ENCODE peak calls at places on chromosomes 1 and 21, in six cellular contexts. M is suprapubic skin, G is ovary, K is A549, I is tibial nerve, A is sigmoid colon. T is an unnamed sample.

GRCh38 chr1:240784776-240785175 is 172.8 kb upstream of the GREM2 start:
- DNase-seq in M (no peak), K (no peak), G (no peak), I (no peak), A (no peak), T (no peak)

GRCh38 chr1:110572751-110573150 is 33.4 kb downstream of the KCNA2 start:
- DNase-seq in K (no peak), G (no peak), I (no peak), A (no peak), M (peak; percentile 57), T (no peak)

GRCh38 chr1:108142773-108143394 is 57.3 kb downstream of the SLC25A24 start:
- DNase-seq in M (no peak), I (no peak), K (no peak), A (no peak), G (no peak), T (no peak)

GRCh38 chr1:114595602-114596001 is 14.2 kb upstream of the BCAS2 start:
- DNase-seq in A (no peak), I (no peak), K (no peak), G (no peak), M (no peak), T (no peak)

GRCh38 chr1:36096500-36097412 is 8.1 kb downstream of the ADPRS start:
- DNase-seq in G (peak; percentile 43), I (no peak), A (no peak), K (no peak), M (no peak), T (no peak)

GRCh38 chr1:225746361-225747179 is 31.1 kb upstream of the SRP9 start:
- DNase-seq in A (peak; percentile 85), M (no peak), G (peak; percentile 77), I (no peak), K (peak; percentile 88), T (peak; percentile 75)

GRCh38 chr21:34883501-34884271 is 165.4 kb downstream of the RUNX1 start:
- DNase-seq in G (no peak), I (no peak), M (no peak), A (no peak), K (no peak), T (no peak)

GRCh38 chr1:39933956-39934941 is 20.7 kb upstream of the MFSD2A start:
- DNase-seq in G (no peak), K (peak; percentile 48), M (peak; percentile 93), A (peak; percentile 91), I (peak; percentile 62), T (peak; percentile 73)

GRCh38 chr1:241825581-241825980 is 22.4 kb upstream of the EXO1 start:
- DNase-seq in K (no peak), M (no peak), I (no peak), G (no peak), A (no peak), T (no peak)

GRCh38 chr1:204977327-204977726 is 65.7 kb upstream of the CNTN2 start:
- DNase-seq in A (no peak), M (no peak), K (no peak), G (no peak), I (no peak), T (no peak)

GRCh38 chr1:227379555-227379892 is 61.2 kb upstream of the CDC42BPA start:
- DNase-seq in G (no peak), K (no peak), I (no peak), A (no peak), M (no peak), T (no peak)

GRCh38 chr1:47186267-47187185 is 3.3 kb downstream of the PDZK1IP1 start:
- DNase-seq in M (no peak), I (no peak), K (no peak), G (no peak), A (no peak), T (peak; percentile 20)

GRCh38 chr21:43984905-43985689 is 27.0 kb upstream of the TRAPPC10 start:
- DNase-seq in G (no peak), I (no peak), M (no peak), K (no peak), A (no peak), T (no peak)

GRCh38 chr21:39633043-39633442 is 20.3 kb downstream of the B3GALT5 start:
- DNase-seq in M (no peak), K (peak; percentile 36), A (no peak), I (no peak), G (no peak), T (no peak)

GRCh38 chr1:11342677-11343076 is 69.7 kb downstream of the UBIAD1 start:
- DNase-seq in G (no peak), M (no peak), K (no peak), A (no peak), I (no peak), T (no peak)

GRCh38 chr1:192445849-192446489 is 129.2 kb downstream of the RGS21 start:
- DNase-seq in M (no peak), I (peak; percentile 15), A (peak; percentile 64), K (no peak), G (peak; percentile 44), T (peak; percentile 53)

GRCh38 chr1:56397409-56397808 is 182.0 kb downstream of the PLPP3 start:
- DNase-seq in I (no peak), A (no peak), M (no peak), K (no peak), G (no peak), T (no peak)

GRCh38 chr1:6770727-6771567 is 14.3 kb upstream of the CAMTA1 start:
- DNase-seq in I (no peak), K (no peak), A (no peak), M (no peak), G (no peak), T (no peak)

GRCh38 chr1:98523256-98523655 is 138.3 kb upstream of the SNX7 start:
- DNase-seq in M (no peak), A (no peak), I (no peak), G (no peak), K (no peak), T (no peak)

GRCh38 chr1:59657873-59658465 is 156.8 kb upstream of the HOOK1 start:
- DNase-seq in I (no peak), G (no peak), A (no peak), K (no peak), M (no peak), T (no peak)

GRCh38 chr1:3501856-3502665 is 47.6 kb downstream of the ARHGEF16 start:
- DNase-seq in I (peak; percentile 74), A (peak; percentile 84), G (peak; percentile 63), M (peak; percentile 99), K (peak; percentile 21), T (peak; percentile 34)

GRCh38 chr1:227369102-227369760 is 50.9 kb upstream of the CDC42BPA start:
- DNase-seq in A (no peak), G (no peak), I (no peak), M (no peak), K (no peak), T (no peak)

GRCh38 chr1:47763456-47764171 is 233.6 kb downstream of the TRABD2B start:
- DNase-seq in M (no peak), K (no peak), A (peak; percentile 58), I (no peak), G (no peak), T (no peak)

GRCh38 chr1:158799689-158800088 is 18.7 kb upstream of the OR6N2 start:
- DNase-seq in A (no peak), I (no peak), G (no peak), M (no peak), K (no peak), T (no peak)
- TF ChIP-seq EP300 in A (no peak), I (no peak), G (no peak), M (no peak), K (no peak), T (no peak)

DNA sequence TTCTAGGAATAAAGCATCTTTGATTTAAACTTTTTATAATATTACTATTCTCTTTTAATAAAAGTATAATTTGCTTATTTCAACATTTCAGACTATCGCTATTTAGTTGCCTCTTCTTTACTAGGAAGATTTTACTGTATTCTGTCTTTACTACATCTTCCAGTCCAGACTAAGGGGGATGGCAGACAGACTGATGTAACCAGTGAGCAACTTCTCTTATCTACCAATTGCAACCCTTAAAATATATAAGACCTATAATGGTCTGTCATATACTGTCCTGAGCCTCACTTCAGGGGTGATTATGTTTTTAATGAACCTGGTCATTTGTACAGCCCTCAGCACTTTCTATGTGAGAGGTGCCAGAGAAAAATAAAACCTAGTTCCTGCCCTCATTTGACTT is 87.0 kb downstream of the UBE2U start:
- DNase-seq in G (no peak), A (no peak), I (no peak), K (no peak), M (no peak), T (no peak)
- TF ChIP-seq EP300 in G (no peak), A (no peak), I (no peak), K (no peak), M (no peak), T (no peak)

GRCh38 chr1:153633747-153634665 is at the start of gene CHTOP:
- DNase-seq in G (peak; percentile 98), K (peak; percentile 97), M (peak; percentile 99), I (peak; percentile 98), A (peak; percentile 99), T (peak; percentile 99)
- TF ChIP-seq EP300 in G (no peak), K (no peak), M (no peak), I (peak; percentile 95), A (peak; percentile 11), T (peak; percentile 52)

GRCh38 chr1:216849141-216849540 is 125.9 kb upstream of the ESRRG start:
- DNase-seq in I (no peak), A (no peak), K (no peak), G (no peak), M (no peak), T (no peak)
- TF ChIP-seq EP300 in I (no peak), A (no peak), K (no peak), G (no peak), M (no peak), T (no peak)

GRCh38 chr1:200215350-200215749 is 187.8 kb downstream of the NR5A2 start:
- DNase-seq in K (no peak), I (no peak), M (no peak), A (no peak), G (no peak), T (no peak)

GRCh38 chr1:200213392-200213791 is 185.9 kb downstream of the NR5A2 start:
- DNase-seq in G (no peak), K (no peak), A (no peak), M (no peak), I (no peak), T (no peak)

GRCh38 chr1:200207711-200208126 is 180.2 kb downstream of the NR5A2 start:
- DNase-seq in I (no peak), M (no peak), A (no peak), K (no peak), G (no peak), T (no peak)

GRCh38 chr1:200213921-200214320 is 186.4 kb downstream of the NR5A2 start:
- DNase-seq in I (no peak), M (no peak), G (no peak), A (no peak), K (no peak), T (no peak)

DNA sequence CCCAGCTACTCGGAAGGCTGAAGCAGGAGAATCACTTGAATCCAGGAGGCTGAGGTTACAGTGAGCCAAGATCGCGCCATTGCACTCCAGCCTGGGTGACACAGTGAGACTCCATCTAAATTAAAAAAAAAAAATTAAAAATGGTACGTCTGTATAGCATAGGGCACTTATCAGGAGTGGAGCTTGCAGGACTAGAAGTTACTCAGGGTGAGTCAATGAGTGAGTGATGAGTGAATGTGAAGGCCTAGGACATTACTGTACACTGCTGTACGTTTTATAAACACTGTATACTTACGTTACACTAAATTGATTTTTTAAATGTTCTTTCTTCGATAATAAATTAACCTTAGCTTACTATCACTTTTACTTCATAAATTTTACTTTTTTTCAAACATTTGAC is 183.6 kb downstream of the NR5A2 start:
- DNase-seq in I (no peak), K (no peak), G (no peak), A (no peak), M (no peak), T (no peak)
- TF ChIP-seq EP300 in I (no peak), K (no peak), G (no peak), A (no peak), M (no peak), T (no peak)

T was measured in stomach.